ENCODE peak calls at places on chromosomes 13 and 19, in four cellular contexts. V is astrocyte, N is AG09319, I is pancreas. R is an unnamed sample.

GRCh38 chr13:96377835-96378234 is 287.9 kb downstream of the HS6ST3 start:
- DNase-seq in V (no peak), N (no peak), I (no peak), R (no peak)

GRCh38 chr13:44278164-44278563 is 95.5 kb upstream of the SERP2 start:
- DNase-seq in V (no peak), N (no peak), I (no peak), R (no peak)

GRCh38 chr13:99419591-99420243 is 81.6 kb upstream of the TM9SF2 start:
- DNase-seq in V (no peak), N (no peak), I (no peak), R (no peak)

GRCh38 chr19:4456566-4456842 is 1.1 kb downstream of the UBXN6 start:
- DNase-seq in V (peak; percentile 63), N (no peak), I (no peak), R (no peak)

GRCh38 chr19:2477141-2477710 is 1.3 kb downstream of the GADD45B start:
- DNase-seq in V (no peak), N (no peak), I (peak; percentile 56), R (no peak)

GRCh38 chr19:35722897-35723296 is 5.1 kb downstream of the KMT2B start:
- DNase-seq in V (no peak), N (no peak), I (peak; percentile 10), R (no peak)

GRCh38 chr13:30679483-30680330 is 55.6 kb upstream of the ALOX5AP start:
- DNase-seq in V (no peak), N (peak; percentile 5), I (no peak), R (no peak)

GRCh38 chr19:30376272-30376671 is 4.1 kb downstream of the ZNF536 start:
- DNase-seq in V (no peak), N (no peak), I (no peak), R (no peak)

GRCh38 chr19:34963531-34964406 is at the start of gene ZNF792:
- DNase-seq in V (peak; percentile 19), N (no peak), I (peak; percentile 51), R (no peak)

GRCh38 chr19:8334458-8335342 is 8.4 kb downstream of the KANK3 start:
- DNase-seq in V (peak; percentile 58), N (no peak), I (peak; percentile 72), R (no peak)

GRCh38 chr19:30253581-30253996 is 118.6 kb upstream of the ZNF536 start:
- DNase-seq in V (no peak), N (no peak), I (no peak), R (no peak)

GRCh38 chr19:44925114-44925891 is 10.9 kb downstream of the APOC1 start:
- DNase-seq in V (no peak), N (no peak), I (no peak), R (peak; percentile 59)

GRCh38 chr13:50291611-50292010 is 276.4 kb downstream of the KCNRG start:
- DNase-seq in V (no peak), N (no peak), I (no peak), R (no peak)

GRCh38 chr19:10686661-10687517 is 14.3 kb upstream of the QTRT1 start:
- DNase-seq in V (peak; percentile 44), N (no peak), I (no peak), R (no peak)

GRCh38 chr19:13036366-13036976 is 41.2 kb downstream of the NFIX start:
- DNase-seq in V (peak; percentile 80), N (no peak), I (no peak), R (no peak)

GRCh38 chr13:76481738-76482137 is 404.5 kb downstream of the KCTD12 start:
- DNase-seq in V (peak; percentile 8), N (no peak), I (no peak), R (no peak)

GRCh38 chr19:57633832-57634131 is 814 bp downstream of the ZNF211 start:
- DNase-seq in V (no peak), N (no peak), I (no peak), R (no peak)

GRCh38 chr13:61286148-61286745 is 129.4 kb downstream of the PCDH20 start:
- DNase-seq in V (no peak), N (no peak), I (no peak), R (no peak)

GRCh38 chr19:918481-919156 is 1.5 kb downstream of the KISS1R start:
- DNase-seq in V (no peak), N (no peak), I (no peak), R (no peak)

GRCh38 chr19:36114763-36115452 is at the start of gene POLR2I:
- DNase-seq in V (peak; percentile 100), N (peak; percentile 100), I (peak; percentile 99), R (peak; percentile 97)

GRCh38 chr19:50858896-50859295 is 4.2 kb downstream of the KLK3 start:
- DNase-seq in V (no peak), N (no peak), I (no peak), R (no peak)

GRCh38 chr13:111383591-111384440 is 63.4 kb downstream of the TEX29 start:
- DNase-seq in V (no peak), N (no peak), I (no peak), R (no peak)

GRCh38 chr13:51643882-51644281 is 59.6 kb downstream of the WDFY2 start:
- DNase-seq in V (peak; percentile 96), N (peak; percentile 69), I (no peak), R (no peak)

GRCh38 chr13:80341771-80342271 is 895 bp upstream of the SPRY2 start:
- DNase-seq in V (peak; percentile 52), N (no peak), I (peak; percentile 51), R (no peak)

GRCh38 chr13:98473135-98473791 is 103.6 kb downstream of the STK24 start:
- DNase-seq in V (no peak), N (no peak), I (no peak), R (no peak)

GRCh38 chr13:36431204-36432105 is 840 bp upstream of the CCNA1 start:
- DNase-seq in V (no peak), N (no peak), I (no peak), R (no peak)

GRCh38 chr13:74134226-74134776 is at the start of gene KLF12:
- DNase-seq in V (peak; percentile 93), N (peak; percentile 86), I (peak; percentile 65), R (peak; percentile 31)

GRCh38 chr19:4401482-4402170 is 814 bp upstream of the CHAF1A start:
- DNase-seq in V (no peak), N (no peak), I (no peak), R (no peak)

GRCh38 chr19:1251503-1252220 is 3.3 kb downstream of the MIDN start:
- DNase-seq in V (no peak), N (no peak), I (peak; percentile 90), R (no peak)

GRCh38 chr19:3369337-3370213 is 3.2 kb downstream of the NFIC start:
- DNase-seq in V (no peak), N (no peak), I (peak; percentile 75), R (no peak)

GRCh38 chr13:97600438-97601080 is 166.6 kb downstream of the RAP2A start:
- DNase-seq in V (peak; percentile 41), N (no peak), I (no peak), R (no peak)

GRCh38 chr19:4066176-4066606 is 508 bp downstream of the ZBTB7A start:
- DNase-seq in V (no peak), N (no peak), I (peak; percentile 66), R (no peak)

GRCh38 chr13:76792680-76793334 is 93.4 kb downstream of the KCTD12 start:
- DNase-seq in V (peak; percentile 57), N (no peak), I (no peak), R (no peak)

GRCh38 chr19:46386996-46387712 is 26.2 kb downstream of the CCDC8 start:
- DNase-seq in V (no peak), N (no peak), I (no peak), R (no peak)

GRCh38 chr19:3163230-3163886 is 15.2 kb upstream of the S1PR4 start:
- DNase-seq in V (no peak), N (no peak), I (peak; percentile 70), R (no peak)

GRCh38 chr13:48662226-48662625 is 8.5 kb downstream of the CYSLTR2 start:
- DNase-seq in V (no peak), N (no peak), I (no peak), R (no peak)

DNA sequence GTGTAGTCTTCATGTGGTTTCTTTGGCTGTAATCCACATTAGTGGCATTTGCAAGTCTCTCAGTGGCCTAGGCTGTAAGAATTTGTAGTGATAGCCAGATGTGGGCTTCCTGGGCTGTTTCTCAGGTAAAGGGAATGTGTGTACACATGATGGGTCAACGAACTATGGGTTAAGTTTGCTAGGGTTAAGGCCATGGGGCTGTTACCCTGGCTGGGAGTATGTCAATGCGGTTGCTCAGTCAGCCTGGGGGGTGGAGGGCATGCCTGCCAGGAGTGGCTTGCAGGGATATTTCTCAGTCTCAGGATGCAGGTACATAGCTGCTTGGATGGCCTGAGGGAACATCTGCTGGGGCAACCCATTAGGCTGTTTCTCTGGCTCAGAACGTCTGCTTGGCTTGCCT is 13.4 kb downstream of the CYSLTR2 start:
- DNase-seq in V (no peak), N (no peak), I (no peak), R (no peak)
- TF ChIP-seq CTCF in V (no peak), N (no peak), I (no peak), R (no peak)

GRCh38 chr19:56133858-56134654 is 7.0 kb upstream of the ZNF444 start:
- DNase-seq in V (no peak), N (no peak), I (no peak), R (no peak)

GRCh38 chr19:56126983-56127780 is 6.1 kb upstream of the ZNF787 start:
- DNase-seq in V (no peak), N (no peak), I (no peak), R (no peak)

GRCh38 chr19:56132316-56132822 is 8.7 kb upstream of the ZNF444 start:
- DNase-seq in V (peak; percentile 64), N (peak; percentile 36), I (no peak), R (no peak)

GRCh38 chr19:56134655-56134922 is 6.5 kb upstream of the ZNF444 start:
- DNase-seq in V (no peak), N (no peak), I (no peak), R (no peak)

DNA sequence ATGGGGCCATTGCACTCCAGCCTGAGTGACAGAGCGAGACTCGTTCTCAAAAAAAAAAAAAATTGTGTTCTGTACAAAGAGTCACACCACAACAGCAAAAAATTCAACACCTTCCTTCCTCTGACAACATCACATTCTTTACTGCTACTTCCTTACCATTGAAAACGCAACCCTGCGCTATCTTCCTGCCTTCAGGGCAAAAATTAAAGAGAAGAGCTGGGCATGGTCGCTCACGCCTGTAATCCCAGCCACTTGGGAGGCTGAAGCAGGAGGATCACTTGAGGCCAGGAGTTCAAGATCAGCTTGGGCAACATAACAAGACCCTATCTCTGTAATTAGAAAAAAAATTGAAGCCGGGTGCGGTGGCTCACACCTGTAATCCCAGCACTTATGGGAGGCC is 9.4 kb upstream of the ZNF444 start:
- DNase-seq in V (no peak), N (no peak), I (no peak), R (no peak)
- TF ChIP-seq CTCF in V (no peak), N (no peak), I (no peak), R (no peak)

DNA sequence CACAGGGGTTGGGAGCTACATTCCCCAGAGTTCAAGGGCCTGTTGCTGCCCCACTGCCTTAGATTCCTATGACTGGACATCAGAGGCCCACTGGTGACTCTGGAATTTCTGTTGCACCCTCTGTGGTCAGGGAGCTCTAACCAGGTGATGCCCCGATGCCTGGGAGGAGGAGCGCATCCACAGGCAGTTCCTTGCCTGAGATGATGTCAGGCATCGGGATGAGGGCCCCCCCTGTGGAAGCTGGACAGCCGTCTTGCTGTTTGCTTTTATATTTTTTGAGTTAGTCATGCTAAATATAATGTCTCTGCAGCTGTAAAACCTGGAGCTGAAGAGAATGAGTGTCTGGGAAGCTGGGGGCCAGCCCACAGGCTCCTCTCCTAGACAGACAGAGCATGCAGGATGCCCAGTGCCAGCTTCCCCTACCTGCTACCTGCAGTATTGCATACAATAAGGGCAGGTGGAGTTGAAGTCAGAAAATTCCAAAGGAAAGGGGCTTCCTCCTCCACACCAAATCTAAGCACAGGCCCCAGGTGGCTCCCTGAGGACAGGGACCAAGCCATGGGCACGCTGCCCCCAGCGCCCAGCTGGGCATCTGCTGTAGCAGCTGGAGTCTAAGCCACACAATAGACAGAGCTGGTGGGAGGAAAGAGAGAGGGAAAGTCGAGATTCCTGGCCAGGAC is 16.2 kb downstream of the COL4A2 start:
- DNase-seq in V (peak; percentile 93), N (no peak), I (no peak), R (no peak)
- TF ChIP-seq CTCF in V (peak; percentile 23), N (no peak), I (no peak), R (no peak)

GRCh38 chr19:48738557-48739399 is 1.6 kb downstream of the RASIP1 start:
- DNase-seq in V (peak; percentile 47), N (no peak), I (peak; percentile 97), R (peak; percentile 85)
- TF ChIP-seq CTCF in V (no peak), N (no peak), I (no peak), R (no peak)

R was measured in omental fat pad.